ENCODE peak calls at places on chromosomes 6 and 20, in five cellular contexts. R is H9, V is mesenchymal stem cell, S is trophoblast cell, X is H1. N is an unnamed sample.

GRCh38 chr20:11080010-11080409 is 406.2 kb upstream of the JAG1 start:
- DNase-seq in R (no peak), S (no peak), V (no peak), X (no peak), N (no peak)

GRCh38 chr20:58611236-58612020 is 39.7 kb upstream of the STX16 start:
- DNase-seq in S (peak), R (no peak), V (no peak), X (no peak), N (no peak)

GRCh38 chr6:143999406-143999805 is 8.7 kb downstream of the PLAGL1 start:
- DNase-seq in X (no peak), V (no peak), S (peak), R (no peak), N (no peak)

GRCh38 chr20:55478739-55479450 is 526.4 kb downstream of the CBLN4 start:
- DNase-seq in V (no peak), X (no peak), S (no peak), R (no peak), N (no peak)

GRCh38 chr6:107540465-107540857 is 50.5 kb downstream of the SOBP start:
- DNase-seq in R (no peak), V (peak), S (no peak), X (no peak), N (no peak)

GRCh38 chr6:161169060-161169459 is 104.8 kb downstream of the AGPAT4 start:
- DNase-seq in S (no peak), X (no peak), R (no peak), V (peak), N (no peak)

GRCh38 chr6:98905759-98906158 is 42.0 kb downstream of the FBXL4 start:
- DNase-seq in R (no peak), S (no peak), X (no peak), V (no peak), N (no peak)

GRCh38 chr6:3410385-3411360 is 46.2 kb downstream of the SLC22A23 start:
- DNase-seq in S (peak), V (peak), R (peak), X (peak), N (peak)

GRCh38 chr6:129469070-129469662 is 240.8 kb downstream of the ARHGAP18 start:
- DNase-seq in V (no peak), R (no peak), S (no peak), X (no peak), N (no peak)

GRCh38 chr6:79717989-79718388 is 86.9 kb downstream of the SH3BGRL2 start:
- DNase-seq in X (no peak), S (no peak), V (no peak), R (no peak), N (no peak)

GRCh38 chr6:45642331-45643126 is 264.8 kb upstream of the SUPT3H start:
- DNase-seq in S (no peak), V (no peak), R (no peak), X (no peak), N (no peak)

GRCh38 chr20:22207280-22207679 is 377.1 kb downstream of the FOXA2 start:
- DNase-seq in V (no peak), X (no peak), S (no peak), R (no peak), N (no peak)

GRCh38 chr6:14804444-14805210 is 441.2 kb upstream of the JARID2 start:
- DNase-seq in R (no peak), X (no peak), S (no peak), V (peak), N (no peak)

GRCh38 chr6:5710516-5710915 is 296.2 kb downstream of the NRN1 start:
- DNase-seq in V (no peak), R (no peak), X (no peak), S (no peak), N (no peak)

GRCh38 chr6:109513571-109514071 is 30.6 kb upstream of the ZBTB24 start:
- DNase-seq in V (peak), S (no peak), X (no peak), R (no peak), N (no peak)

GRCh38 chr6:17600527-17601388 is 656 bp downstream of the FAM8A1 start:
- DNase-seq in R (peak), X (peak), V (peak), S (peak), N (peak)

GRCh38 chr6:147322299-147323162 is 118.3 kb downstream of the STXBP5 start:
- DNase-seq in S (peak), X (no peak), V (peak), R (no peak), N (no peak)

GRCh38 chr6:6503186-6503585 is 85.3 kb upstream of the LY86 start:
- DNase-seq in X (no peak), V (no peak), R (no peak), S (no peak), N (no peak)

GRCh38 chr6:51015394-51015793 is 196.7 kb downstream of the TFAP2B start:
- DNase-seq in X (no peak), S (no peak), V (no peak), R (no peak), N (no peak)
- H3K14ac ChIP-seq in X (no peak), S (no peak), V (no peak), R (no peak), N (no peak)

GRCh38 chr20:33005132-33005566 is 916 bp upstream of the SUN5 start:
- DNase-seq in R (peak), S (no peak), V (no peak), X (no peak), N (no peak)

GRCh38 chr20:32999603-33000250 is 4.5 kb downstream of the SUN5 start:
- DNase-seq in V (no peak), X (no peak), S (no peak), R (no peak), N (no peak)

GRCh38 chr20:33004141-33004751 is at the start of gene SUN5:
- DNase-seq in V (no peak), R (no peak), S (no peak), X (no peak), N (no peak)

GRCh38 chr20:33000802-33001466 is 3.3 kb downstream of the SUN5 start:
- DNase-seq in R (no peak), S (no peak), V (no peak), X (no peak), N (no peak)

DNA sequence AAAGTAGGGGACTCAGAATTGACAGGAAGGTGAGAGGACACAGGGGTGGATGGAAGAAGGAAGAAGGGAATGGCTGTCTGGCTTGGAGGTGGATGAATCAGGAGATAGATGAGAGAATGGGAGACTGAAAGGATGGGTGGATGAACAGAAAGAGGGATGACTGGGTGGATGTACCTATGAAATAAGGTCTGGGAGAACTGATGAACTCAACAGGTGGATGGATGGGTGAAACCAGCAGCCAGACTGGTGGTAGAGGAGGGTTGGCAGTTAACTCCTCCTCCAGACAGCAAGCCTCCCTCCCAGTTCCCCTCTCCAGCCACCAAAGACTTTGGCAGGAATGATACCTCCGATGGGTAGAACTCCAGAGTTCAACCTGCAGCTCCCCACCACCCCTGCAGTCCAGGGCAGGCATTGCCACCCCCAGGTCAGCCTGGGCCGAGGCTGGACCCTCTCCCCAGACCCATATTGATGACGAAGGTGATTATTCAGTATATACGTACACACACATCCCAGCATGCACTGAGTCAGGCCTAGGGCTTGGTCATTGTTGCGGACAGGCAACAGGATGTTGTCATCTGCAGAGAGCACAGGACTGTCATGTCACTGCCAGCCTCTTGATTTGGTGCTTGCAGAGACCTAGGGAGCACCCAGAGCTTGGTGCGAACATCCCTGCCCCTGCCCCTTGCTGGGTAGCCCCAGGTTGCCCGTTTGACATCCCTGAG is 2.0 kb downstream of the SUN5 start:
- DNase-seq in R (no peak), X (no peak), V (no peak), S (no peak), N (no peak)
- H2BK12ac ChIP-seq in R (no peak), X (no peak), V (no peak), S (no peak), N (no peak)

GRCh38 chr20:45047581-45048119 is 53.3 kb downstream of the KCNS1 start:
- DNase-seq in R (no peak), X (no peak), V (no peak), S (no peak), N (no peak)

GRCh38 chr20:45042978-45043377 is 57.9 kb downstream of the KCNS1 start:
- DNase-seq in S (no peak), R (no peak), V (no peak), X (no peak), N (no peak)

GRCh38 chr20:45041464-45042337 is 59.2 kb downstream of the KCNS1 start:
- DNase-seq in V (peak), R (peak), S (peak), X (no peak), N (no peak)

GRCh38 chr20:45044601-45045000 is 56.3 kb downstream of the KCNS1 start:
- DNase-seq in S (no peak), X (no peak), V (no peak), R (no peak), N (no peak)

GRCh38 chr20:45044084-45044573 is 56.8 kb downstream of the KCNS1 start:
- DNase-seq in S (peak), X (no peak), V (peak), R (peak), N (peak)
- H3K14ac ChIP-seq in S (peak), X (no peak), V (no peak), R (no peak), N (no peak)

GRCh38 chr6:95569560-95569959 is 7.8 kb upstream of the MANEA start:
- DNase-seq in S (no peak), X (no peak), R (no peak), V (no peak), N (no peak)
- H2BK12ac ChIP-seq in S (no peak), X (no peak), R (no peak), V (no peak), N (no peak)

GRCh38 chr6:149846321-149846720 is 17.8 kb downstream of the LRP11 start:
- DNase-seq in V (peak), R (no peak), X (no peak), S (no peak), N (no peak)
- H3K14ac ChIP-seq in V (no peak), R (no peak), X (no peak), S (no peak), N (peak)

GRCh38 chr6:66149132-66149531 is 442.1 kb upstream of the EYS start:
- DNase-seq in S (no peak), R (no peak), X (no peak), V (no peak), N (no peak)

DNA sequence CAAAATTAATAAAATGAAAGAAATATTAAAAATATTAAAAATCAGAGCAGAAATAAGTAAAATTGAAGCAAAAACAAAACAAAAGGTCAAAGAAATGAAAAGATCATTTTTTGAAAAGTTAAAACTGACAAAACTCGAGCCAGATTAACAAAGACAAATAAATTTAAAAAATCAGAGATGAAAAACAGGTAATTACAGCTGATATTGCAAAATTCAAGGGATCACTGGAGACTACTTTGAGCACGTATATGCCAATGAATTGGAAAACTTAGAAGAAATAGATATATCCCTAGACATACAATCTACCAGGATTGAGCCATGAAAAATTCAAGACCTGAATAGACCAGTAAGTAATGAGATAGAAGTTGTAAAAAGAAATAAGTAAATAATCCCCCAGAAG is 446.2 kb upstream of the EYS start:
- DNase-seq in R (no peak), S (no peak), V (no peak), X (no peak), N (no peak)
- H2BK12ac ChIP-seq in R (no peak), S (no peak), V (no peak), X (no peak), N (no peak)

GRCh38 chr6:133242761-133243590 is 1.8 kb downstream of the EYA4 start:
- DNase-seq in R (peak), S (no peak), V (peak), X (peak), N (peak)

GRCh38 chr6:133243723-133244122 is 2.6 kb downstream of the EYA4 start:
- DNase-seq in S (no peak), X (no peak), V (no peak), R (no peak), N (no peak)

GRCh38 chr6:133241901-133242760 is 974 bp downstream of the EYA4 start:
- DNase-seq in X (no peak), V (peak), S (no peak), R (peak), N (peak)

GRCh38 chr6:133240511-133241087 is 558 bp upstream of the EYA4 start:
- DNase-seq in V (peak), X (peak), S (no peak), R (peak), N (peak)

GRCh38 chr6:133241088-133241900 is at the start of gene EYA4:
- DNase-seq in S (no peak), R (peak), V (peak), X (peak), N (peak)
- H3K14ac ChIP-seq in S (no peak), R (no peak), V (no peak), X (no peak), N (peak)